ENCODE peak calls at places on chromosomes 12 and 14, in eight cellular contexts. C is upper lobe of left lung, O is stomach, L is sigmoid colon, D is K562, H is HCT116, U is spleen, X is transverse colon. P is an unnamed sample.

GRCh38 chr12:108821407-108822397 is 35.7 kb downstream of the SSH1 start:
- DNase-seq in O (no peak), C (peak), U (peak), H (no peak), L (no peak), D (peak), X (no peak), P (no peak)

GRCh38 chr14:68939893-68940613 is 39.0 kb downstream of the ACTN1 start:
- DNase-seq in U (no peak), D (no peak), X (peak), C (no peak), L (peak), O (peak), H (no peak), P (no peak)

GRCh38 chr12:102513272-102513671 is 32.9 kb upstream of the IGF1 start:
- DNase-seq in X (no peak), D (no peak), U (no peak), H (no peak), C (no peak), O (no peak), L (no peak), P (no peak)

GRCh38 chr12:131608740-131609665 is 101.9 kb upstream of the SFSWAP start:
- DNase-seq in C (peak), X (peak), L (peak), H (peak), U (peak), D (peak), O (peak), P (no peak)

GRCh38 chr12:75322464-75322863 is 7.7 kb downstream of the CAPS2 start:
- DNase-seq in D (no peak), H (no peak), O (no peak), C (no peak), U (no peak), X (no peak), L (no peak), P (no peak)

GRCh38 chr12:116880817-116881324 is 370 bp downstream of the HRK start:
- DNase-seq in X (peak), H (no peak), U (peak), O (peak), D (peak), L (no peak), C (no peak), P (no peak)

GRCh38 chr12:55927588-55928502 is at the start of gene PYM1:
- DNase-seq in X (peak), D (peak), U (peak), H (peak), O (peak), L (peak), C (peak), P (peak)

GRCh38 chr14:103255555-103255954 is 78.5 kb upstream of the EIF5 start:
- DNase-seq in L (no peak), C (no peak), X (no peak), D (no peak), H (no peak), U (no peak), O (no peak), P (no peak)

GRCh38 chr12:130761537-130762318 is 45.6 kb upstream of the RIMBP2 start:
- DNase-seq in H (peak), X (peak), C (no peak), D (peak), U (peak), L (peak), O (no peak), P (no peak)

GRCh38 chr14:101470266-101470665 is 91.0 kb upstream of the DIO3 start:
- DNase-seq in H (no peak), C (no peak), O (peak), X (no peak), L (no peak), D (no peak), U (peak), P (peak)

GRCh38 chr12:11949738-11950403 is 120.9 kb upstream of the BCL2L14 start:
- DNase-seq in H (no peak), L (no peak), U (peak), C (no peak), D (no peak), X (no peak), O (peak), P (no peak)

GRCh38 chr12:132492522-132492921 is 2.6 kb downstream of the FBRSL1 start:
- DNase-seq in O (no peak), H (no peak), C (no peak), X (peak), D (no peak), L (no peak), U (no peak), P (no peak)

GRCh38 chr12:79069009-79069408 is 204.4 kb downstream of the SYT1 start:
- DNase-seq in L (no peak), H (no peak), X (no peak), D (no peak), C (no peak), U (no peak), O (no peak), P (no peak)

GRCh38 chr12:107179883-107180282 is 86.5 kb upstream of the CRY1 start:
- DNase-seq in C (no peak), L (no peak), X (no peak), D (no peak), O (no peak), H (no peak), U (no peak), P (no peak)

GRCh38 chr12:47054659-47055058 is 24.8 kb upstream of the PCED1B start:
- DNase-seq in C (no peak), X (no peak), L (no peak), O (no peak), U (no peak), H (no peak), D (no peak), P (no peak)

GRCh38 chr12:51907864-51908425 is 641 bp downstream of the ACVRL1 start:
- DNase-seq in D (no peak), L (peak), O (no peak), C (no peak), H (no peak), U (peak), X (no peak), P (no peak)

GRCh38 chr12:112303004-112303403 is 79.2 kb downstream of the HECTD4 start:
- DNase-seq in D (no peak), H (no peak), L (no peak), U (no peak), O (no peak), X (no peak), C (no peak), P (no peak)
- TF ChIP-seq POLR2A in D (no peak), H (no peak), L (no peak), U (no peak), O (no peak), X (no peak), C (no peak), P (no peak)

GRCh38 chr14:87888136-87888999 is 104.6 kb downstream of the GALC start:
- DNase-seq in L (no peak), C (no peak), H (no peak), O (no peak), D (peak), U (no peak), X (peak), P (no peak)
- TF ChIP-seq CTCF in L (no peak), C (no peak), H (no peak), O (no peak), D (peak), U (no peak), X (no peak), P (no peak)

DNA sequence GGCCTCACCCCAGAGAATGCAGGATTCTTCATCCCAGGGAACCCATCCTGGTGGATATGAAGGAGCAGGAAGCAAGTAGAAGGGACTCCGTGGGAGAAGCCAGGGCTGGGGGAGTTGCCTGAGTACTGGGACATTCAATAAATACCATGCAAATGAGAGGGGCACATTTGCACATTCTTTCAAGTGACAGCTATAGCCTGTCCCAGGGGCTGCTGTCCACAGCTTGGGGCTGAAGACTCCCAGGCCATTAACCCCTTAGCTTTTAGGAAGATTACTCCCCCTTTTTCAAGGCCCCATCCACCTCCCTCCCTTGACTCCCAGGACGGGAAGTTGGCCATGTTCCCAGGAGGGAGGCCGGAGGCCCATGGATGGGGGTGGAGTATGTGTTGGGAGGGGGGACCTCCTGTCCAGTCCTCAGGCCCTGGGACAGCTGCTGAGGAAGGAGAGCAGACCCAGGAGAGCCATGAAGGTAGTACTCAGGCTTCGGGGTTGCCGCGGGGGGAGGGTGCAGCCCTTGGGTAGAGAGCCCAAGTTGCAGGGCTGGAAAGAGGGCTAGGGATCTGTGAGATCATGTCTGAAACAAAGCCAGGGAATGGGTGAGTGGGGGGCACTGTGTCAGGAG is 974 bp upstream of the TNS2 start:
- DNase-seq in H (no peak), X (peak), O (peak), C (peak), U (peak), L (peak), D (peak), P (peak)
- TF ChIP-seq POLR2AphosphoS5 in H (no peak), X (peak), O (no peak), C (peak), U (peak), L (peak), D (no peak), P (no peak)

DNA sequence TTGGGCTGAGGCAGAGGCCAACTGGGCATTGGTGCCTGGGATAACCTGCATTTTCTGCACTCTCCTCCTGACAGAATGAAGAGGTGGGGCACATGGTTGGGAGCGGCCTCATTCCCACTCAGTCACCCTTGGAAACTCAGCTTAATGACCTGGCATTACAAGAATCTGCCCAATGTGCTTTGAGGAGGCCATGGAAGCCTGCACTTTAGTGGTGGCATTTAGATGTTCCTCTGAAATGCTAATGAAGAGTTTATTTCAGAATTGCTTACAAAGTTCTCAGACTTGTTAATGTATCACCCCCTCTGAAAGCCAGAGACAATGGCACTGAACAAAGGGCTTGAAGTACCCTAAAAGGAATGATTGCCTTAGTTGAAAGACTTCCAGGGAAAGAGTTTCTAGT is 71.4 kb upstream of the PARP11 start:
- DNase-seq in H (no peak), X (no peak), O (no peak), U (no peak), C (no peak), D (no peak), L (no peak), P (no peak)
- TF ChIP-seq POLR2A in H (no peak), X (no peak), O (no peak), U (no peak), C (no peak), D (no peak), L (no peak), P (no peak)

DNA sequence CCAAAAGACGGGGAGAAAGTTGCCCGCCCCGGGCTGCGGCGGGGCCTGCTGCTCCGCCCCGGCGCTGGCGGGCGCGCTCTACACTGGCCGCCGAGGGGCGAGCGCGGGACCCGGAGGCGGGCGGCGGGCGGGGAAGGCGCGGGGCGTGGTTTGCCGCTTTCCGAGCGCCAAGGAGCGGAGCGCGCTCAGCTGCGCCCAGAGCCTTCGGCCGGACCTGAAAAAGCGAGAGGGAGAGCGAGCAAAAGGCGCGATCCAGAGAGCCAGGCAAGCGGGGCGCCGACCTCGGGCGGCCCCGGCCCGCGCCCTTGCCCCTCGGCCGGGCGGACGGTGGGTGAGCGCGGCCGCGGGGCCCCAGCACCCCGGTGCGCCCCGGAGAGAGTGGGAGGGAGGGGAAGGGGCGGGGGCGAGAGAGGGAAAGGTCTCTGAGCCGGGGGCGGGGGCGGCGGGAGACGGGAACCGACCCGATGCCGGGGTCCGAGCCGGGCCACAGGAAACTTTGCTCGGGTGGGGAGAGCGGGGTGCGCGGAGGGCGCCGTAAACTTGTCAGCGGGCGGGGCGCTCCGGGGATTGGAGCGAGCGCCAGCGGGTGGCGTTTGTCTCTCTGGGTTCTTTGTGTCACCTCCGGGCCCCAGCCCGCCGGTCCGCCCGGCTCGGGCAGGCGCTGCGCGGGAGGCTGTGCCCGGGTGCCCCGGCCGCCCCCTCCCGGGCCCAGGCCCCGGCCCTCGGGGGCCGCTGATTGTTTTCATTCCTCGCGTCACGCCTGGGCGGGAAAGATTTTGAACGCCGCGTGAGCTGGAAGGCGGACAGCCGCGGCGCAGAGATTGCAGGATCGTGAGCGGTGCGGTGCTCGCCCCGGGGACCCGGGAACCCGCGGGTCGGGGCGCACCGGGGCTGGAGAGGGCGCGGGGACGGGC is at the start of gene SYNE2:
- DNase-seq in C (peak), L (peak), O (peak), D (peak), U (peak), X (peak), H (no peak), P (no peak)
- TF ChIP-seq CTCF in C (peak), L (no peak), O (no peak), D (no peak), U (peak), X (no peak), H (no peak), P (no peak)

GRCh38 chr12:42585175-42585845 is 4.2 kb downstream of the PRICKLE1 start:
- DNase-seq in C (no peak), L (no peak), H (no peak), X (no peak), O (no peak), U (no peak), D (no peak), P (no peak)
- TF ChIP-seq POLR2AphosphoS5 in C (no peak), L (no peak), H (no peak), X (no peak), O (no peak), U (no peak), D (no peak), P (no peak)

DNA sequence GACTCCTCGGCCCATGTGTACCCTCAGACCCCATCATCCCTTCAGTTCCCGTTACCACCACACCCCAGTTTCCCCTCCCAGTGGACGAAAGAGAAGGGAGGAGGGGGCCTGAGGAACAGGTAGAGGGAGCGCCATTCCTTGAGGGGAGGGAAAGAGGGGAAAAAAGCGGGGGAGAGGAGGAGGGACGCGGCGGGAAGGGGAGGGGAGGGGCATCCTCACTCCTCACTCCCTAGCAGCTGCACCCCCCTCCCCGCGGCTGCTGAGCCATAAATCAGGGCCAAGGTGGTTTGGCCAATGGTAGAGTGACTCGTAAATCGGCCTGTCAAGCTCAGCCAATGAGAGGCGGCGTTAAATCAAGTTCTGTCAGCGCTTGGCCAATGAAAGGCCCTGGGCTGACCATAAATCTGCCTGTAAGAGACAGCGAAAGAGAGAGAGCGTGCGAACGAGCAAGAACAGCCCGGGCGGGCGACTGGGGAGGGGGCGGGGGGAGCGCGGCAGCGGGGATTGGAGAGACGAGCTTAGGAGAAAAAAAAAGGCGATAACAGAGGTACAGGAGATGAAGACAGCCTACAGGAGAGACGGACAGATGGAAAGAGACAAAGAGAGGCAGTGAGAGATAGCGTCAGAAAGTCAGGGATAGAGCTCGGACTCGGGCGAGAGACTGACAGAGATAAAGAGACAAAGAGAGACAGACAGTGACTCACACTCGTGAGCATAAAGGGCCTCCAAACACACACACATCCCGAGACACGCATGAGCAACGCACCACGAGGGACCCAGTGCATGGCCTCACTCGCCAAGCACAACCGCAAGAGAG is 5.1 kb downstream of the GPR84 start:
- DNase-seq in U (peak), O (peak), X (peak), H (peak), C (peak), L (peak), D (peak), P (peak)
- TF ChIP-seq POLR2A in U (no peak), O (no peak), X (peak), H (no peak), C (peak), L (no peak), D (peak), P (no peak)

GRCh38 chr12:768434-768833 is 16.1 kb downstream of the WNK1 start:
- DNase-seq in U (no peak), D (no peak), O (no peak), C (no peak), H (no peak), L (no peak), X (no peak), P (no peak)
- TF ChIP-seq CTCF in U (no peak), D (no peak), O (no peak), C (no peak), H (no peak), L (no peak), X (no peak), P (no peak)

P was measured in vagina.